ENCODE peak calls at places on chromosomes 3 and 15, in six cellular contexts. D, H, U, M, L and Y are unnamed samples. For H3K27me3 and H3K4me1, the result is how much of the 10 kb centered on the place peaks cover.

GRCh38 chr15:79853492-79854328 is 43.1 kb downstream of the MTHFS start:
- DNase-seq in D (no peak), H (peak), U (peak), M (peak), L (peak), Y (peak)

GRCh38 chr15:92277776-92278175 is 115.9 kb upstream of the ST8SIA2 start:
- DNase-seq in D (no peak), H (no peak), U (no peak), M (no peak), L (no peak), Y (peak)

GRCh38 chr3:37935290-37935668 is 55.3 kb upstream of the VILL start:
- DNase-seq in D (no peak), H (peak), U (no peak), M (no peak), L (no peak), Y (no peak)

GRCh38 chr3:5784656-5785055 is 597.1 kb downstream of the EDEM1 start:
- DNase-seq in D (no peak), H (no peak), U (no peak), M (no peak), L (no peak), Y (no peak)

GRCh38 chr3:94460914-94461313 is 398.1 kb downstream of the NSUN3 start:
- DNase-seq in D (no peak), H (no peak), U (no peak), M (no peak), L (no peak), Y (no peak)

GRCh38 chr15:69631978-69632377 is 179.4 kb downstream of the RPLP1 start:
- DNase-seq in D (no peak), H (no peak), U (no peak), M (no peak), L (no peak), Y (no peak)

GRCh38 chr15:45026646-45027045 is 3.7 kb downstream of the SORD start:
- DNase-seq in D (no peak), H (no peak), U (no peak), M (no peak), L (no peak), Y (no peak)

GRCh38 chr3:42097166-42097946 is 6.2 kb downstream of the TRAK1 start:
- DNase-seq in D (no peak), H (peak), U (no peak), M (no peak), L (no peak), Y (no peak)

GRCh38 chr3:35263477-35263876 is 375.8 kb upstream of the ARPP21 start:
- DNase-seq in D (no peak), H (no peak), U (no peak), M (no peak), L (no peak), Y (no peak)

GRCh38 chr15:75561888-75562287 is 17.2 kb downstream of the PTPN9 start:
- DNase-seq in D (no peak), H (no peak), U (no peak), M (no peak), L (no peak), Y (no peak)

GRCh38 chr3:60065227-60065868 is 1015.5 kb upstream of the CFAP20DC start:
- DNase-seq in D (no peak), H (no peak), U (no peak), M (no peak), L (no peak), Y (no peak)

GRCh38 chr15:92667291-92667904 is 11.8 kb upstream of the FAM174B start:
- DNase-seq in D (no peak), H (peak), U (no peak), M (no peak), L (no peak), Y (no peak)

GRCh38 chr15:73994912-73995622 is 551 bp downstream of the PML start:
- DNase-seq in D (peak), H (no peak), U (no peak), M (no peak), L (no peak), Y (peak)

GRCh38 chr15:99506399-99506798 is 59.4 kb upstream of the MEF2A start:
- DNase-seq in D (no peak), H (no peak), U (no peak), M (no peak), L (no peak), Y (no peak)

GRCh38 chr3:71576966-71577459 is 6.5 kb downstream of the FOXP1 start:
- DNase-seq in D (no peak), H (no peak), U (no peak), M (no peak), L (no peak), Y (no peak)

GRCh38 chr15:39504812-39505211 is 76.1 kb upstream of the THBS1 start:
- DNase-seq in D (no peak), H (peak), U (no peak), M (no peak), L (no peak), Y (no peak)

GRCh38 chr3:122088519-122088918 is 33.4 kb downstream of the CD86 start:
- DNase-seq in D (no peak), H (no peak), U (no peak), M (no peak), L (no peak), Y (no peak)

GRCh38 chr3:147371771-147372340 is 34.5 kb downstream of the ZIC4 start:
- DNase-seq in D (no peak), H (no peak), U (no peak), M (no peak), L (no peak), Y (no peak)
- H3K27me3 ChIP-seq in D (half or more), H (half or more), U (under half), M (half or more), L (under half), Y (half or more)

GRCh38 chr3:171156455-171157005 is 130.0 kb upstream of the SLC2A2 start:
- DNase-seq in D (no peak), H (no peak), U (no peak), M (no peak), L (no peak), Y (no peak)

GRCh38 chr3:171159024-171159821 is 132.7 kb upstream of the SLC2A2 start:
- DNase-seq in D (no peak), H (no peak), U (no peak), M (no peak), L (no peak), Y (no peak)

GRCh38 chr3:171155122-171155700 is 128.7 kb upstream of the SLC2A2 start:
- DNase-seq in D (no peak), H (no peak), U (no peak), M (no peak), L (no peak), Y (no peak)

GRCh38 chr3:171157980-171158379 is 131.5 kb upstream of the SLC2A2 start:
- DNase-seq in D (no peak), H (no peak), U (no peak), M (no peak), L (no peak), Y (no peak)

DNA sequence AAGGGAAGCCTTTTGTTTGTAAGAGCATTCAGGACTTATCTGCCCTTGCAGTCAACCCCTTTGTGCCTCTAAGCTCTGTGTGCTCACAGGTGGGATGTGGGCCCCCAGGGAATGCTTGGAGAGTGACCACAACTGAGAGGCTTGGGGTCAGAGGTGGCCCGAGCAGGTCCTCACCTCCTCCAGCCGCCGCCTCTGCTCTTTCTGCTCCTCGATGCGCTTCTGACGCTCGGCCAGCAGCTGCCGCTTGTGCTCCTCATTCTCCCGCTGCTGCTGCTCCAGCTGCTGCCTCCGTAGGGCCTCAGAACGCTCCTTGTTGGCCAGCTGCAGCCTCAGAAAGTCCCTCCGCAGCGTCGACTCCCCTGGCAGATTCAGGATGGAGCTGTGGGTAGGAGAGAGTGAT is 130.8 kb upstream of the SLC2A2 start:
- DNase-seq in D (no peak), H (peak), U (no peak), M (no peak), L (no peak), Y (no peak)
- H3K4me1 ChIP-seq in D (under half), H (under half), U (under half), M (under half), L (under half), Y (under half)

DNA sequence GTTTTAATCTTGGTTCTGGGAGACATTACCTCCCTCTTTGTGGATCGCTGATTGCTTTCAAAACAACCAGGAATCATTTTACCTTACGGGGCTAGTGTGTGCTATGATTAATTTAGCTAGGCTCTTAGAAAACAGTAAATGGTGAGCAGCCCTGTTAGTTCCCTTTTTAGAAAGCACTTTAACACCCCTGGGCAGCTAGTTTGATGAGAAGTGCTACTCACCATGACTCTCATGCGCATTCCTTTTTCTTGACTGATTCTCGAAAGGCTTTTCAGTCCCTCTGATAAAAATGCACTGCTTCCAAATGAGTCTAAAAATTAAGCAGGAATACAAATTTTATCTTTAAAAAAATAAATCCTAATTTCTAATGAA is 75.3 kb upstream of the LEKR1 start:
- DNase-seq in D (no peak), H (peak), U (no peak), M (no peak), L (no peak), Y (no peak)
- H3K27ac ChIP-seq in D (peak), H (peak), U (no peak), M (no peak), L (no peak), Y (peak)

GRCh38 chr3:186825294-186825821 is 17.2 kb upstream of the ADIPOQ start:
- DNase-seq in D (no peak), H (peak), U (no peak), M (no peak), L (no peak), Y (no peak)

GRCh38 chr3:186828340-186828739 is 14.2 kb upstream of the ADIPOQ start:
- DNase-seq in D (no peak), H (no peak), U (no peak), M (no peak), L (no peak), Y (no peak)

GRCh38 chr3:186826978-186827857 is 15.3 kb upstream of the ADIPOQ start:
- DNase-seq in D (peak), H (peak), U (peak), M (peak), L (peak), Y (peak)

GRCh38 chr3:186824430-186825139 is 17.9 kb upstream of the ADIPOQ start:
- DNase-seq in D (no peak), H (no peak), U (no peak), M (no peak), L (no peak), Y (no peak)

GRCh38 chr3:186826316-186826977 is 16.1 kb upstream of the ADIPOQ start:
- DNase-seq in D (no peak), H (no peak), U (no peak), M (no peak), L (no peak), Y (no peak)
- H3K27me3 ChIP-seq in D (half or more), H (under half), U (under half), M (under half), L (under half), Y (half or more)

GRCh38 chr15:90681056-90681455 is 36.1 kb upstream of the BLM start:
- DNase-seq in D (no peak), H (no peak), U (no peak), M (no peak), L (no peak), Y (no peak)
- H3K4me1 ChIP-seq in D (under half), H (under half), U (under half), M (under half), L (under half), Y (under half)

GRCh38 chr3:47741925-47742324 is 39.8 kb downstream of the SMARCC1 start:
- DNase-seq in D (no peak), H (no peak), U (no peak), M (no peak), L (no peak), Y (no peak)

GRCh38 chr3:47746264-47746663 is 35.4 kb downstream of the SMARCC1 start:
- DNase-seq in D (no peak), H (no peak), U (no peak), M (no peak), L (no peak), Y (no peak)

GRCh38 chr3:47747558-47747957 is 34.1 kb downstream of the SMARCC1 start:
- DNase-seq in D (no peak), H (no peak), U (no peak), M (no peak), L (no peak), Y (no peak)

GRCh38 chr3:47743855-47744254 is 37.8 kb downstream of the SMARCC1 start:
- DNase-seq in D (no peak), H (no peak), U (no peak), M (no peak), L (no peak), Y (no peak)
- H3K27ac ChIP-seq in D (no peak), H (no peak), U (no peak), M (no peak), L (no peak), Y (no peak)

GRCh38 chr3:46576899-46577298 is 10.8 kb upstream of the LRRC2 start:
- DNase-seq in D (no peak), H (no peak), U (no peak), M (no peak), L (no peak), Y (no peak)

GRCh38 chr3:46574263-46574662 is 8.2 kb upstream of the LRRC2 start:
- DNase-seq in D (no peak), H (no peak), U (no peak), M (no peak), L (no peak), Y (no peak)

GRCh38 chr3:46574881-46575576 is 8.9 kb upstream of the LRRC2 start:
- DNase-seq in D (no peak), H (no peak), U (no peak), M (no peak), L (no peak), Y (no peak)

GRCh38 chr3:46575577-46576222 is 9.6 kb upstream of the LRRC2 start:
- DNase-seq in D (no peak), H (no peak), U (no peak), M (no peak), L (no peak), Y (no peak)

GRCh38 chr3:46576386-46576785 is 10.3 kb upstream of the LRRC2 start:
- DNase-seq in D (no peak), H (no peak), U (no peak), M (no peak), L (no peak), Y (no peak)
- H3K27me3 ChIP-seq in D (under half), H (under half), U (under half), M (under half), L (under half), Y (under half)

GRCh38 chr3:129483870-129484269 is 43.8 kb downstream of the IFT122 start:
- DNase-seq in D (no peak), H (no peak), U (no peak), M (no peak), L (no peak), Y (no peak)
- H3K4me1 ChIP-seq in D (under half), H (under half), U (under half), M (under half), L (under half), Y (under half)

DNA sequence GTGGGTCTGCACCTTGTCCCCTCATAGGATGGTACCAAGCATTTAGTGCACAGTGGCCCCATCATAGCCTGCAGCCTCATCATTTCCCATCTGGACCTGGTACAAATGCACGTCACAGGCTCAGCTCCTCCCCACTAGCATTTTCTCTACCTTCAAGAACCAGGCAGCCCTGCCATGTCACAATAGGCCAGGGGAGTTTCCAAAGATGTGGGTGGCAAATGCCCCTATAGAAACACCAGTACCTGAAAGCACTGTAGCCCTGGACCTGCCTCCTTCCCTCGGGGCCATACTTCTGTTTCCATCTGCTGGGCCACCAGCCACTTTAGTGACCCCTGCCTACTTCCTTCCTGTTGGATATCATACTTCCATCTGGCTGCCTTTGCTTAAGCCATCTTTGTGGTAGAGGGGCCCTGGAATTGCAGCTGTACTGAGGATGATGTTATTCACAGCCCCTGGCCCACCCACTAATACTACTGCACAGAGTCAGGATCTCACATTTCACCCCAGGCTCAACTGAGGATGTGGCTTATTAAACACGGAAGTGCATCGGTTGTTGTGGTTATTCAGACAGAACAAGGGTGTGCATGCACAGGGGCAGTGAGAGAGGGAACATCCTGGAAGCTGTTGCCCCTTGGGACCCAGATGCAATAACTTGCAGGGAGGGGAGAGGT is 3.8 kb downstream of the TCTA start:
- DNase-seq in D (no peak), H (no peak), U (peak), M (no peak), L (peak), Y (no peak)
- H3K27ac ChIP-seq in D (peak), H (no peak), U (peak), M (peak), L (peak), Y (no peak)